ENCODE peak calls at places on chromosomes 1 and 21, in seven cellular contexts. N is activated naive CD4-positive, alpha-beta T cell treated with anti-CD3 and anti-CD28 coated beads for 36 hours; U is NCI-H345; D is stimulated activated CD8-positive, alpha-beta memory T cell treated with anti-CD3 and anti-CD28 coated beads, Interleukin-7, amount 100 ng/mL, for 48 hours; G is posterior cingulate gyrus; S is SIG-M5; Y is A549. Q is an unnamed sample.

GRCh38 chr1:220347654-220348175 is 75.5 kb upstream of the RAB3GAP2 start:
- DNase-seq in Y (no peak), S (no peak), D (no peak), U (no peak), G (no peak), N (no peak), Q (no peak)

GRCh38 chr1:217089239-217090014 is 366.2 kb upstream of the ESRRG start:
- DNase-seq in D (no peak), S (no peak), Y (peak), U (peak), G (peak), N (no peak), Q (no peak)

GRCh38 chr1:45205910-45206721 is at the start of gene ZSWIM5:
- DNase-seq in U (peak), N (peak), S (no peak), G (peak), D (peak), Y (peak), Q (no peak)

GRCh38 chr1:161382214-161383019 is 14.7 kb upstream of the CFAP126 start:
- DNase-seq in S (no peak), U (peak), Y (peak), G (no peak), D (no peak), N (no peak), Q (peak)

GRCh38 chr1:232950919-232951579 is 638 bp downstream of the NTPCR start:
- DNase-seq in N (peak), U (no peak), G (peak), Y (peak), S (no peak), D (no peak), Q (peak)

GRCh38 chr1:171800342-171800741 is 18.9 kb downstream of the METTL13 start:
- DNase-seq in N (no peak), D (no peak), G (no peak), S (no peak), Y (no peak), U (no peak), Q (no peak)

GRCh38 chr1:115237507-115237906 is 100.5 kb downstream of the NGF start:
- DNase-seq in N (no peak), S (no peak), U (no peak), Y (no peak), G (no peak), D (no peak), Q (peak)

GRCh38 chr21:32335601-32336575 is 37.2 kb downstream of the MRAP start:
- DNase-seq in N (no peak), D (no peak), U (no peak), G (peak), Y (no peak), S (no peak), Q (no peak)

GRCh38 chr1:153631047-153632022 is 2.5 kb upstream of the CHTOP start:
- DNase-seq in Y (no peak), S (no peak), G (no peak), U (no peak), N (no peak), D (no peak), Q (no peak)

GRCh38 chr1:30817083-30817450 is 59.5 kb upstream of the LAPTM5 start:
- DNase-seq in G (no peak), D (no peak), S (no peak), N (no peak), Y (no peak), U (no peak), Q (no peak)

GRCh38 chr1:2091611-2092604 is 41.7 kb downstream of the PRKCZ start:
- DNase-seq in S (no peak), N (peak), D (peak), Y (no peak), U (no peak), G (peak), Q (no peak)

GRCh38 chr1:114002492-114003290 is 23.4 kb downstream of the OLFML3 start:
- DNase-seq in S (no peak), Y (no peak), U (no peak), G (no peak), D (no peak), N (no peak), Q (no peak)

GRCh38 chr21:39313042-39313456 is 383 bp downstream of the BRWD1 start:
- DNase-seq in Y (peak), G (no peak), U (peak), D (no peak), S (no peak), N (peak), Q (no peak)

GRCh38 chr21:44613386-44614155 is 1.7 kb downstream of the KRTAP10-8 start:
- DNase-seq in G (peak), Y (no peak), N (no peak), U (peak), S (no peak), D (no peak), Q (no peak)

GRCh38 chr1:116147114-116147510 is 35.9 kb downstream of the MAB21L3 start:
- DNase-seq in G (no peak), D (no peak), U (no peak), N (no peak), S (no peak), Y (no peak), Q (no peak)

GRCh38 chr1:98870959-98871903 is 133.4 kb downstream of the PLPPR5 start:
- DNase-seq in Y (no peak), G (no peak), N (peak), D (peak), S (no peak), U (no peak), Q (no peak)

GRCh38 chr1:206468571-206468970 is 1.7 kb upstream of the IKBKE start:
- DNase-seq in G (no peak), S (no peak), Y (no peak), U (no peak), D (no peak), N (no peak), Q (no peak)

Q was measured in foreskin keratinocyte.